ENCODE peak calls at places on chromosomes 16 and 17, in six cellular contexts. I, B, T, X, P and G are unnamed samples.

GRCh38 chr16:5502467-5502869 is 404.9 kb upstream of the EEF2KMT start:
- DNase-seq in X (peak), P (no peak), T (peak), B (no peak), I (no peak), G (no peak)

GRCh38 chr17:879546-879945 is 97.4 kb downstream of the MRM3 start:
- DNase-seq in X (peak), P (peak), I (peak), B (peak), T (peak), G (peak)

GRCh38 chr17:77462101-77462500 is 321.3 kb downstream of the SEC14L1 start:
- DNase-seq in I (no peak), T (no peak), X (no peak), P (peak), B (no peak), G (no peak)

GRCh38 chr16:31568577-31569359 is 41.1 kb downstream of the AHSP start:
- DNase-seq in B (no peak), I (peak), X (peak), P (no peak), T (no peak), G (no peak)

GRCh38 chr17:603405-604193 is 111.0 kb downstream of the VPS53 start:
- DNase-seq in P (no peak), B (no peak), X (no peak), I (no peak), T (no peak), G (no peak)

GRCh38 chr17:44977740-44978584 is 9.9 kb upstream of the C1QL1 start:
- DNase-seq in T (no peak), I (no peak), X (no peak), P (no peak), B (no peak), G (no peak)

GRCh38 chr17:79851461-79851817 is 12.2 kb upstream of the CBX4 start:
- DNase-seq in I (peak), X (no peak), P (no peak), T (no peak), B (no peak), G (peak)

GRCh38 chr17:39623356-39623950 is 3.3 kb upstream of the PPP1R1B start:
- DNase-seq in T (peak), I (peak), X (peak), P (peak), B (peak), G (peak)

GRCh38 chr16:27790546-27791403 is 240.8 kb downstream of the KATNIP start:
- DNase-seq in I (no peak), P (no peak), X (no peak), B (no peak), T (no peak), G (no peak)

GRCh38 chr17:79833744-79834574 is 5.3 kb downstream of the CBX4 start:
- DNase-seq in T (no peak), B (no peak), I (no peak), P (no peak), X (peak), G (no peak)

GRCh38 chr16:84825896-84826557 is 6.2 kb downstream of the CRISPLD2 start:
- DNase-seq in T (no peak), X (no peak), P (no peak), I (no peak), B (no peak), G (peak)

GRCh38 chr16:28168991-28169554 is 42.7 kb downstream of the XPO6 start:
- DNase-seq in B (no peak), I (peak), X (no peak), P (no peak), T (no peak), G (no peak)

GRCh38 chr17:59652119-59652518 is 32.4 kb downstream of the CLTC start:
- DNase-seq in T (no peak), P (no peak), B (no peak), X (no peak), I (no peak), G (peak)

GRCh38 chr17:43324205-43324893 is 74.4 kb upstream of the ARL4D start:
- DNase-seq in X (peak), I (no peak), T (no peak), P (peak), B (no peak), G (no peak)

GRCh38 chr17:14297161-14297851 is 3.6 kb upstream of the HS3ST3B1 start:
- DNase-seq in I (no peak), P (no peak), T (peak), B (no peak), X (peak), G (peak)

GRCh38 chr16:10663146-10663545 is 31.6 kb downstream of the TEKT5 start:
- DNase-seq in P (no peak), B (no peak), X (no peak), I (no peak), T (no peak), G (no peak)

GRCh38 chr16:27920391-27920891 is 143.1 kb downstream of the GSG1L start:
- DNase-seq in X (peak), T (peak), B (no peak), I (no peak), P (no peak), G (peak)

GRCh38 chr17:61809816-61810392 is 53.4 kb downstream of the BRIP1 start:
- DNase-seq in X (no peak), I (no peak), B (no peak), T (no peak), P (no peak), G (peak)

GRCh38 chr16:86158688-86159360 is 259.9 kb downstream of the IRF8 start:
- DNase-seq in X (no peak), T (no peak), I (no peak), P (no peak), B (no peak), G (no peak)

GRCh38 chr17:81314410-81315169 is 19.5 kb upstream of the SLC38A10 start:
- DNase-seq in X (no peak), B (no peak), T (no peak), I (no peak), P (no peak), G (no peak)

GRCh38 chr17:47218896-47219430 is 9.8 kb downstream of the MYL4 start:
- DNase-seq in T (no peak), X (peak), P (no peak), I (no peak), B (no peak), G (no peak)

GRCh38 chr17:29588561-29589411 is 662 bp downstream of the GIT1 start:
- DNase-seq in P (peak), T (no peak), B (no peak), X (peak), I (peak), G (peak)

GRCh38 chr16:89084411-89084810 is 9.2 kb upstream of the ACSF3 start:
- DNase-seq in T (no peak), X (no peak), B (no peak), P (no peak), I (peak), G (no peak)

GRCh38 chr17:77963441-77963840 is 4.9 kb downstream of the TNRC6C start:
- DNase-seq in P (no peak), I (peak), T (peak), B (no peak), X (no peak), G (no peak)